ENCODE peak calls at places on chromosomes 6 and 20, in five cellular contexts. One of them, this sample, is unnamed. For H3K9me3, the result is how much of the 10 kb centered on the place peaks cover.

GRCh38 chr6:47034919-47035318 is 7.2 kb downstream of the ADGRF1 start:
- DNase-seq in osteoblast: no peak
- DNase-seq in hepatocyte: peak
- DNase-seq in IMR-90: peak
- DNase-seq in A549: no peak
- DNase-seq in this sample: peak

GRCh38 chr6:129733290-129733689 is 23.3 kb upstream of the ARHGAP18 start:
- DNase-seq in osteoblast: no peak
- DNase-seq in hepatocyte: no peak
- DNase-seq in IMR-90: no peak
- DNase-seq in A549: no peak
- DNase-seq in this sample: no peak

GRCh38 chr6:111573118-111573883 is 32.4 kb downstream of the TRAF3IP2 start:
- DNase-seq in osteoblast: peak
- DNase-seq in hepatocyte: peak
- DNase-seq in IMR-90: peak
- DNase-seq in A549: no peak
- DNase-seq in this sample: peak

GRCh38 chr6:109512271-109512817 is 29.3 kb upstream of the ZBTB24 start:
- DNase-seq in osteoblast: no peak
- DNase-seq in hepatocyte: no peak
- DNase-seq in IMR-90: no peak
- DNase-seq in A549: no peak
- DNase-seq in this sample: no peak

GRCh38 chr20:34562643-34563042 is 4.1 kb downstream of the MAP1LC3A start:
- DNase-seq in osteoblast: peak
- DNase-seq in hepatocyte: no peak
- DNase-seq in IMR-90: peak
- DNase-seq in A549: peak
- DNase-seq in this sample: no peak

GRCh38 chr6:134381926-134382325 is 64.0 kb upstream of the SGK1 start:
- DNase-seq in osteoblast: no peak
- DNase-seq in hepatocyte: no peak
- DNase-seq in IMR-90: no peak
- DNase-seq in A549: no peak
- DNase-seq in this sample: peak

GRCh38 chr20:2557873-2558580 is 21.7 kb downstream of the TMC2 start:
- DNase-seq in osteoblast: peak
- DNase-seq in hepatocyte: no peak
- DNase-seq in IMR-90: no peak
- DNase-seq in A549: no peak
- DNase-seq in this sample: no peak

GRCh38 chr6:143169440-143169839 is 108.8 kb downstream of the AIG1 start:
- DNase-seq in osteoblast: no peak
- DNase-seq in hepatocyte: no peak
- DNase-seq in IMR-90: no peak
- DNase-seq in A549: no peak
- DNase-seq in this sample: no peak

DNA sequence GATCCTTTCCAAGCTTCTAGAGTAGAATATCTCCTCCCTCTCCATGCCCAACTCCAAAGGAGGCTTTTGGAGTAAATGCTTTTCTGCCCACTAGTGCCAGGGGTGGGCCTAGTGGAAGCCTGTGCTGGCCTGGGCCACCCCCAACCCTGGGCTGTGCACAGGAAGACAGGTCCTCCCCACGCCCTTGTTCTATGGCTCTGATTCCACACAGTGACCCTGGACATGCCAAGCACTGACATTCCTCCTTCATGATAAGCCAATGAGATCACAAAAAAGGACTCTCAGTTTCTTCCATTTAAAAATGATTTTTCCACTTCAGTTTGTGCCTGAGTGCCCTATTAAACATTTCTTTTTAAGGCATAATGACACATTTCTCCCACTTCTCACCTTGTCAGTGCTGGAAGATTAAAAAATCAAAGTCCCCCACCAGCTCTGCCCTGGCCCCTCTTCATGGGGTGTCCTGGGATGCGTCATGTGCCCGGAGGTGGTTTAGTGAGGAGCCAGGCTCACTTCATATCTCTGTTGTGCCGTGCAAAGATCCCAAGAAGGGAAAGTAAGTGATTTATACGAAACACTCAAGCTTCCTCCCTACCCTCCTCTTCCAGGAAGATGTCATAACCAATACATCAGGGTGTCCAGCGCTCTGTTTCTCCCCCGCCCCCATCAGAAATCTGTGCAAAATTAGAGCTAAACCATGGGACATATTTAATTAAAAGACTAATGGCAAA is 255.0 kb downstream of the NRN1 start:
- DNase-seq in osteoblast: no peak
- DNase-seq in hepatocyte: no peak
- DNase-seq in IMR-90: peak
- DNase-seq in A549: no peak
- DNase-seq in this sample: no peak
- H3K9me3 ChIP-seq in osteoblast: under half
- H3K9me3 ChIP-seq in hepatocyte: under half
- H3K9me3 ChIP-seq in IMR-90: under half
- H3K9me3 ChIP-seq in A549: under half
- H3K9me3 ChIP-seq in this sample: under half

DNA sequence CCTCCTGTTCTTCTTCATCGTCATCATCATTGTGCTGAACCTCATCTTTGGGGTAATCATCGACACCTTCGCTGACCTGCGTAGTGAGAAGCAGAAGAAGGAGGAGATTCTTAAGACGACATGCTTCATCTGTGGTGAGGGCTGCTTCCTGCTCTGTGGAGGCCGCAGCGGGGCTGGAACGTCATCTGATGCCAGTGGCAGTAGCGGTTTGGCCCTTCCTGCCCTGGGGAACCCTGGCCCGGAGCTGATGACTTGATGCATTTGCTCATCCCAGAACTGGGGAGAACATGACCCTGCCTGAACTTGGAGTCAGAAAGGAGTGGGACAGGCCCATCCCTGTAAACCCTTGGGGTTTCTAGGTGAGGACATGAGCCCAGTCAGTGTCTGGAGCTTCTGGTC is 18.7 kb downstream of the UQCC2 start:
- DNase-seq in osteoblast: peak
- DNase-seq in hepatocyte: no peak
- DNase-seq in IMR-90: peak
- DNase-seq in A549: no peak
- DNase-seq in this sample: no peak
- H3K4me2 ChIP-seq in osteoblast: no peak
- H3K4me2 ChIP-seq in hepatocyte: no peak
- H3K4me2 ChIP-seq in IMR-90: no peak
- H3K4me2 ChIP-seq in A549: no peak
- H3K4me2 ChIP-seq in this sample: no peak

GRCh38 chr20:62138912-62139311 is 4.3 kb downstream of the PSMA7 start:
- DNase-seq in osteoblast: no peak
- DNase-seq in hepatocyte: no peak
- DNase-seq in IMR-90: no peak
- DNase-seq in A549: no peak
- DNase-seq in this sample: no peak

GRCh38 chr20:62141397-62142251 is 1.6 kb downstream of the PSMA7 start:
- DNase-seq in osteoblast: no peak
- DNase-seq in hepatocyte: peak
- DNase-seq in IMR-90: peak
- DNase-seq in A549: no peak
- DNase-seq in this sample: no peak

GRCh38 chr20:62138204-62138543 is 5.0 kb downstream of the PSMA7 start:
- DNase-seq in osteoblast: no peak
- DNase-seq in hepatocyte: no peak
- DNase-seq in IMR-90: no peak
- DNase-seq in A549: no peak
- DNase-seq in this sample: no peak

GRCh38 chr20:62141043-62141396 is 2.2 kb downstream of the PSMA7 start:
- DNase-seq in osteoblast: no peak
- DNase-seq in hepatocyte: no peak
- DNase-seq in IMR-90: no peak
- DNase-seq in A549: no peak
- DNase-seq in this sample: no peak

DNA sequence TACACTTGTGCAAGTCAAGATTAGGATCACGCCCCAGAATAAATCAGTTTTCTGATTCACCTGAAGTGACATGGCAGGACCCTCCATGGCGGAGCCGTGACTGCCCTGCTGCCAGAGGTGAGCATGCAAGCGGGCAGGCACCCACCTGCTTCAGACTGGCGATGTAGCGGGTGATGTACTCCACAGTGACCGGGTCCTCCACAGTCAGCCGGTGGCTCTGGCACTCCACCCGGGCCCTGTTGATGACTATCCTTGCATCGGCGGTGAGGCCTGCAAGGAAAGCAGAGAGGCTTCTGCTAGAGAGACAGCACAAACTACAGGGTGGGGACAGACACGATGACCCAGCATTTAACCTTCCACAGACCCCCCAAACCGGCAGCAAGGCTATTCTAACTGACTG is 3.6 kb downstream of the PSMA7 start:
- DNase-seq in osteoblast: no peak
- DNase-seq in hepatocyte: no peak
- DNase-seq in IMR-90: no peak
- DNase-seq in A549: no peak
- DNase-seq in this sample: no peak
- H3K27ac ChIP-seq in osteoblast: peak
- H3K27ac ChIP-seq in hepatocyte: no peak
- H3K27ac ChIP-seq in IMR-90: no peak
- H3K27ac ChIP-seq in A549: no peak
- H3K27ac ChIP-seq in this sample: no peak

GRCh38 chr6:85580878-85581267 is 12.8 kb downstream of the SNX14 start:
- DNase-seq in osteoblast: peak
- DNase-seq in hepatocyte: peak
- DNase-seq in IMR-90: peak
- DNase-seq in A549: no peak
- DNase-seq in this sample: no peak

GRCh38 chr6:85581572-85581971 is 12.1 kb downstream of the SNX14 start:
- DNase-seq in osteoblast: peak
- DNase-seq in hepatocyte: no peak
- DNase-seq in IMR-90: no peak
- DNase-seq in A549: no peak
- DNase-seq in this sample: no peak

GRCh38 chr6:85580104-85580877 is 13.4 kb downstream of the SNX14 start:
- DNase-seq in osteoblast: no peak
- DNase-seq in hepatocyte: peak
- DNase-seq in IMR-90: peak
- DNase-seq in A549: no peak
- DNase-seq in this sample: peak

GRCh38 chr6:85591207-85591606 is 2.5 kb downstream of the SNX14 start:
- DNase-seq in osteoblast: no peak
- DNase-seq in hepatocyte: no peak
- DNase-seq in IMR-90: no peak
- DNase-seq in A549: no peak
- DNase-seq in this sample: no peak

GRCh38 chr6:85585741-85586140 is 7.9 kb downstream of the SNX14 start:
- DNase-seq in osteoblast: no peak
- DNase-seq in hepatocyte: no peak
- DNase-seq in IMR-90: no peak
- DNase-seq in A549: no peak
- DNase-seq in this sample: no peak
- H3K9me3 ChIP-seq in osteoblast: under half
- H3K9me3 ChIP-seq in hepatocyte: under half
- H3K9me3 ChIP-seq in IMR-90: under half
- H3K9me3 ChIP-seq in A549: under half
- H3K9me3 ChIP-seq in this sample: under half

GRCh38 chr20:19995220-19995863 is 21.8 kb upstream of the NAA20 start:
- DNase-seq in osteoblast: peak
- DNase-seq in hepatocyte: peak
- DNase-seq in IMR-90: peak
- DNase-seq in A549: peak
- DNase-seq in this sample: no peak
- H3K4me2 ChIP-seq in osteoblast: no peak
- H3K4me2 ChIP-seq in hepatocyte: no peak
- H3K4me2 ChIP-seq in IMR-90: no peak
- H3K4me2 ChIP-seq in A549: peak
- H3K4me2 ChIP-seq in this sample: peak

GRCh38 chr6:144350176-144350575 is 65.0 kb downstream of the UTRN start:
- DNase-seq in osteoblast: no peak
- DNase-seq in hepatocyte: no peak
- DNase-seq in IMR-90: no peak
- DNase-seq in A549: no peak
- DNase-seq in this sample: no peak
- H3K27ac ChIP-seq in osteoblast: peak
- H3K27ac ChIP-seq in hepatocyte: peak
- H3K27ac ChIP-seq in IMR-90: no peak
- H3K27ac ChIP-seq in A549: peak
- H3K27ac ChIP-seq in this sample: peak

DNA sequence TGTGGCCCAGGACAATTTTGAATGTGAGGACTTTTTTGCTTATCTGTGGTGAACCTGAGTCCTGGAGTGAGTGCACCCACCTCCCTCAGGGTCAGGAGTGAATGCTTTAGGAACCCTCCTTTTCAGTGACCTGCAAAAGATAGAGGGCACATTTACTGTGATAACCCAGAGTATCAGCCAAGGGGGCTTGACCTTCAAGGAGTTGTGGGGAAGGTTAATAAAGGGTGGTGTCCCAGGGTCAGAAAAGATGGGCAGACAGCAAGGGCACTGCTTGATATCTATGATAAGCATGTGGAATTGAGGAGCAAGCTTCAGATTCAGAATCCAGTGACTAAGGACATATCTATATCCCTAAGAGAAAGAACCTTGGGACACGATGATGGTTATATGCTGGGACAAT is 4.5 kb downstream of the HLA-A start:
- DNase-seq in osteoblast: no peak
- DNase-seq in hepatocyte: no peak
- DNase-seq in IMR-90: no peak
- DNase-seq in A549: no peak
- DNase-seq in this sample: no peak
- H3K9me3 ChIP-seq in osteoblast: under half
- H3K9me3 ChIP-seq in hepatocyte: under half
- H3K9me3 ChIP-seq in IMR-90: under half
- H3K9me3 ChIP-seq in A549: under half
- H3K9me3 ChIP-seq in this sample: under half

GRCh38 chr20:13034115-13034514 is 25.3 kb downstream of the SPTLC3 start:
- DNase-seq in osteoblast: no peak
- DNase-seq in hepatocyte: no peak
- DNase-seq in IMR-90: no peak
- DNase-seq in A549: no peak
- DNase-seq in this sample: no peak

GRCh38 chr20:13031751-13032150 is 23.0 kb downstream of the SPTLC3 start:
- DNase-seq in osteoblast: no peak
- DNase-seq in hepatocyte: no peak
- DNase-seq in IMR-90: no peak
- DNase-seq in A549: no peak
- DNase-seq in this sample: no peak

GRCh38 chr20:13028673-13029072 is 19.9 kb downstream of the SPTLC3 start:
- DNase-seq in osteoblast: no peak
- DNase-seq in hepatocyte: no peak
- DNase-seq in IMR-90: no peak
- DNase-seq in A549: no peak
- DNase-seq in this sample: no peak

GRCh38 chr20:13028001-13028400 is 19.2 kb downstream of the SPTLC3 start:
- DNase-seq in osteoblast: no peak
- DNase-seq in hepatocyte: no peak
- DNase-seq in IMR-90: no peak
- DNase-seq in A549: no peak
- DNase-seq in this sample: no peak

GRCh38 chr20:13029687-13030510 is 21.1 kb downstream of the SPTLC3 start:
- DNase-seq in osteoblast: no peak
- DNase-seq in hepatocyte: peak
- DNase-seq in IMR-90: peak
- DNase-seq in A549: peak
- DNase-seq in this sample: peak
- H3K4me2 ChIP-seq in osteoblast: peak
- H3K4me2 ChIP-seq in hepatocyte: peak
- H3K4me2 ChIP-seq in IMR-90: no peak
- H3K4me2 ChIP-seq in A549: peak
- H3K4me2 ChIP-seq in this sample: peak